ENCODE peak calls at places on chromosomes 5 and 9, in seven cellular contexts. L, H, P, N, O, W and I are unnamed samples.

GRCh38 chr5:56409331-56410190 is 176.4 kb upstream of the ANKRD55 start:
- DNase-seq in L (no peak), H (no peak), P (no peak), N (no peak), O (no peak), W (peak), I (no peak)

GRCh38 chr5:91469517-91470165 is 86.5 kb upstream of the ARRDC3 start:
- DNase-seq in L (no peak), H (peak), P (no peak), N (no peak), O (no peak), W (peak), I (no peak)

GRCh38 chr9:134889386-134890214 is 9.0 kb downstream of the FCN2 start:
- DNase-seq in L (no peak), H (no peak), P (peak), N (no peak), O (no peak), W (no peak), I (peak)

GRCh38 chr5:173868096-173868879 is 19.9 kb upstream of the CPEB4 start:
- DNase-seq in L (no peak), H (no peak), P (no peak), N (no peak), O (no peak), W (no peak), I (no peak)

GRCh38 chr9:7360513-7360912 is 439.1 kb downstream of the DMAC1 start:
- DNase-seq in L (no peak), H (peak), P (no peak), N (no peak), O (no peak), W (no peak), I (no peak)

GRCh38 chr5:74624501-74624900 is 16.0 kb downstream of the ENC1 start:
- DNase-seq in L (peak), H (no peak), P (no peak), N (no peak), O (no peak), W (no peak), I (no peak)

GRCh38 chr9:94030318-94031179 is 53.7 kb upstream of the PTPDC1 start:
- DNase-seq in L (peak), H (peak), P (peak), N (peak), O (peak), W (peak), I (peak)

GRCh38 chr5:31408814-31409213 is 123.1 kb downstream of the DROSHA start:
- DNase-seq in L (no peak), H (peak), P (no peak), N (no peak), O (no peak), W (no peak), I (no peak)

GRCh38 chr5:16819522-16820167 is 116.4 kb downstream of the MYO10 start:
- DNase-seq in L (no peak), H (no peak), P (no peak), N (no peak), O (no peak), W (no peak), I (no peak)

GRCh38 chr5:53779541-53779981 is 219.1 kb downstream of the NDUFS4 start:
- DNase-seq in L (peak), H (no peak), P (no peak), N (no peak), O (no peak), W (peak), I (no peak)

GRCh38 chr5:54835642-54836041 is 149.8 kb downstream of the ESM1 start:
- DNase-seq in L (no peak), H (no peak), P (no peak), N (no peak), O (no peak), W (no peak), I (no peak)

GRCh38 chr5:76787237-76787636 is 31.6 kb upstream of the F2RL1 start:
- DNase-seq in L (no peak), H (no peak), P (no peak), N (no peak), O (peak), W (peak), I (no peak)

GRCh38 chr9:130173462-130173876 is 1.3 kb downstream of the NCS1 start:
- DNase-seq in L (no peak), H (no peak), P (no peak), N (no peak), O (no peak), W (no peak), I (no peak)

GRCh38 chr5:133792683-133793082 is 175.7 kb downstream of the C5orf15 start:
- DNase-seq in L (no peak), H (no peak), P (no peak), N (no peak), O (no peak), W (no peak), I (no peak)

GRCh38 chr5:138032572-138033274 is at the start of gene FAM13B:
- DNase-seq in L (peak), H (peak), P (peak), N (peak), O (peak), W (peak), I (peak)

GRCh38 chr9:2242778-2243395 is 227.7 kb downstream of the SMARCA2 start:
- DNase-seq in L (no peak), H (no peak), P (no peak), N (no peak), O (no peak), W (no peak), I (no peak)

GRCh38 chr5:10338996-10339903 is 14.2 kb upstream of the MARCHF6 start:
- DNase-seq in L (no peak), H (no peak), P (no peak), N (no peak), O (no peak), W (no peak), I (no peak)

GRCh38 chr5:8953911-8954310 is 592.0 kb downstream of the SEMA5A start:
- DNase-seq in L (no peak), H (no peak), P (no peak), N (no peak), O (no peak), W (no peak), I (no peak)

GRCh38 chr9:137303893-137304382 is 1.9 kb upstream of the NRARP start:
- DNase-seq in L (peak), H (no peak), P (no peak), N (no peak), O (peak), W (no peak), I (no peak)

GRCh38 chr9:72038890-72039410 is 21.5 kb downstream of the C9orf57 start:
- DNase-seq in L (peak), H (peak), P (peak), N (peak), O (peak), W (peak), I (peak)

GRCh38 chr9:127953768-127954505 is 16.3 kb upstream of the DPM2 start:
- DNase-seq in L (peak), H (no peak), P (no peak), N (no peak), O (no peak), W (no peak), I (no peak)

GRCh38 chr9:109968702-109969450 is 188.9 kb downstream of the PALM2AKAP2 start:
- DNase-seq in L (no peak), H (no peak), P (no peak), N (no peak), O (no peak), W (peak), I (no peak)

GRCh38 chr5:39639618-39640078 is 214.9 kb upstream of the DAB2 start:
- DNase-seq in L (no peak), H (no peak), P (no peak), N (no peak), O (no peak), W (no peak), I (no peak)

GRCh38 chr9:26789959-26790358 is 102.6 kb downstream of the CAAP1 start:
- DNase-seq in L (no peak), H (no peak), P (no peak), N (no peak), O (no peak), W (no peak), I (no peak)

GRCh38 chr5:75037106-75037505 is 15.3 kb downstream of the GCNT4 start:
- DNase-seq in L (no peak), H (peak), P (no peak), N (no peak), O (no peak), W (no peak), I (no peak)

GRCh38 chr9:131676431-131676972 is 63.4 kb downstream of the RAPGEF1 start:
- DNase-seq in L (no peak), H (no peak), P (no peak), N (peak), O (no peak), W (no peak), I (no peak)

GRCh38 chr5:54401515-54401914 is 54.0 kb upstream of the HSPB3 start:
- DNase-seq in L (no peak), H (no peak), P (no peak), N (no peak), O (no peak), W (no peak), I (no peak)

GRCh38 chr9:22379272-22379671 is 67.4 kb upstream of the DMRTA1 start:
- DNase-seq in L (no peak), H (no peak), P (no peak), N (no peak), O (no peak), W (no peak), I (no peak)

GRCh38 chr5:78594946-78595921 is 53.3 kb downstream of the LHFPL2 start:
- DNase-seq in L (no peak), H (peak), P (no peak), N (no peak), O (no peak), W (peak), I (no peak)

GRCh38 chr9:135244751-135245221 is 157.3 kb downstream of the OLFM1 start:
- DNase-seq in L (peak), H (no peak), P (peak), N (no peak), O (peak), W (no peak), I (peak)

GRCh38 chr5:163503106-163504090 is 2.0 kb upstream of the MAT2B start:
- DNase-seq in L (peak), H (peak), P (peak), N (peak), O (peak), W (peak), I (peak)

GRCh38 chr9:121725008-121725795 is 73.8 kb downstream of the DAB2IP start:
- DNase-seq in L (peak), H (no peak), P (peak), N (no peak), O (peak), W (peak), I (no peak)

GRCh38 chr9:131839281-131840084 is 99.6 kb upstream of the RAPGEF1 start:
- DNase-seq in L (no peak), H (peak), P (no peak), N (peak), O (peak), W (no peak), I (no peak)

GRCh38 chr9:131678499-131679111 is 61.3 kb downstream of the RAPGEF1 start:
- DNase-seq in L (peak), H (peak), P (peak), N (peak), O (peak), W (peak), I (peak)

GRCh38 chr9:137441289-137441934 is at the start of gene ENTPD8:
- DNase-seq in L (peak), H (peak), P (peak), N (no peak), O (peak), W (no peak), I (peak)

GRCh38 chr5:91146221-91146620 is 236.9 kb downstream of the ARRDC3 start:
- DNase-seq in L (no peak), H (no peak), P (no peak), N (no peak), O (no peak), W (no peak), I (no peak)

GRCh38 chr5:115507682-115508081 is 36.9 kb downstream of the FEM1C start:
- DNase-seq in L (no peak), H (no peak), P (no peak), N (no peak), O (no peak), W (no peak), I (no peak)

GRCh38 chr5:103894882-103895281 is 332.3 kb upstream of the NUDT12 start:
- DNase-seq in L (no peak), H (no peak), P (no peak), N (no peak), O (no peak), W (no peak), I (no peak)

GRCh38 chr5:96487859-96488258 is 54.8 kb upstream of the PCSK1 start:
- DNase-seq in L (no peak), H (no peak), P (no peak), N (no peak), O (no peak), W (no peak), I (no peak)
- TF ChIP-seq CTCF in L (no peak), H (no peak), P (no peak), N (no peak), O (no peak), W (no peak), I (no peak)

GRCh38 chr9:125755340-125755739 is 8.2 kb downstream of the PBX3 start:
- DNase-seq in L (no peak), H (no peak), P (no peak), N (no peak), O (no peak), W (no peak), I (no peak)

GRCh38 chr9:125756499-125756898 is 9.3 kb downstream of the PBX3 start:
- DNase-seq in L (no peak), H (no peak), P (no peak), N (no peak), O (no peak), W (no peak), I (no peak)

GRCh38 chr9:125759812-125760134 is 12.6 kb downstream of the PBX3 start:
- DNase-seq in L (no peak), H (no peak), P (no peak), N (no peak), O (no peak), W (no peak), I (no peak)

GRCh38 chr9:125758986-125759811 is 12.0 kb downstream of the PBX3 start:
- DNase-seq in L (no peak), H (no peak), P (peak), N (no peak), O (no peak), W (peak), I (no peak)

GRCh38 chr9:125757834-125758233 is 10.7 kb downstream of the PBX3 start:
- DNase-seq in L (no peak), H (no peak), P (no peak), N (no peak), O (no peak), W (no peak), I (no peak)
- H3K27ac ChIP-seq in L (no peak), H (no peak), P (no peak), N (no peak), O (no peak), W (no peak), I (no peak)

DNA sequence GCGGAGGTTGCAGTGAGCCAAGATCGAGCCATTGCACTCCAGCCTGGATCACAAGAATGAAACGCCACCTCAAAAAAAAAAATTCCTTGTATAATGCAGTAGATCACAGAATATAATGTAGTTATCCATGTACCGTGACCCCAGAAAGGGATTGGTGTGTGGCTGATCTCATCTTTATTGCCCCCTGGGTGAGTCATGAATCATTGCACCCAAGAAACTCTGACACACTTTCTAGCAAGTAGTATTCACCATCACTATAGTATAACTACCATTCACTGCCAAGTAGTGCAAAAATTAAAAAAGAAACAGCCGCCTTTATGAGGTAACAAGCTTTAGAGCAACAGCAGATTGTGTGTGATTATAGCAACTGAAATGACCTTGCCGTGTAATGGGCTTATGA is 23.7 kb upstream of the ANKH start:
- DNase-seq in L (no peak), H (no peak), P (no peak), N (no peak), O (no peak), W (no peak), I (no peak)
- TF ChIP-seq CTCF in L (no peak), H (no peak), P (no peak), N (no peak), O (no peak), W (no peak), I (no peak)

GRCh38 chr5:179217356-179217755 is 127.9 kb downstream of the ADAMTS2 start:
- DNase-seq in L (no peak), H (no peak), P (no peak), N (no peak), O (no peak), W (no peak), I (no peak)

GRCh38 chr5:179219661-179220620 is 125.3 kb downstream of the ADAMTS2 start:
- DNase-seq in L (peak), H (no peak), P (peak), N (no peak), O (no peak), W (no peak), I (peak)

GRCh38 chr5:179220716-179221115 is 124.5 kb downstream of the ADAMTS2 start:
- DNase-seq in L (peak), H (no peak), P (peak), N (no peak), O (no peak), W (no peak), I (peak)

GRCh38 chr5:179217956-179218355 is 127.3 kb downstream of the ADAMTS2 start:
- DNase-seq in L (no peak), H (no peak), P (no peak), N (no peak), O (no peak), W (peak), I (no peak)

GRCh38 chr5:179218586-179219330 is 126.5 kb downstream of the ADAMTS2 start:
- DNase-seq in L (peak), H (no peak), P (no peak), N (no peak), O (no peak), W (no peak), I (no peak)
- H3K27ac ChIP-seq in L (no peak), H (no peak), P (no peak), N (no peak), O (no peak), W (no peak), I (no peak)

GRCh38 chr5:111550282-111551020 is 38.1 kb upstream of the STARD4 start:
- DNase-seq in L (peak), H (peak), P (peak), N (peak), O (peak), W (peak), I (peak)

GRCh38 chr5:111548992-111549649 is 36.8 kb upstream of the STARD4 start:
- DNase-seq in L (no peak), H (no peak), P (no peak), N (no peak), O (no peak), W (no peak), I (no peak)

GRCh38 chr5:111548312-111548930 is 36.1 kb upstream of the STARD4 start:
- DNase-seq in L (no peak), H (no peak), P (no peak), N (no peak), O (no peak), W (no peak), I (no peak)

DNA sequence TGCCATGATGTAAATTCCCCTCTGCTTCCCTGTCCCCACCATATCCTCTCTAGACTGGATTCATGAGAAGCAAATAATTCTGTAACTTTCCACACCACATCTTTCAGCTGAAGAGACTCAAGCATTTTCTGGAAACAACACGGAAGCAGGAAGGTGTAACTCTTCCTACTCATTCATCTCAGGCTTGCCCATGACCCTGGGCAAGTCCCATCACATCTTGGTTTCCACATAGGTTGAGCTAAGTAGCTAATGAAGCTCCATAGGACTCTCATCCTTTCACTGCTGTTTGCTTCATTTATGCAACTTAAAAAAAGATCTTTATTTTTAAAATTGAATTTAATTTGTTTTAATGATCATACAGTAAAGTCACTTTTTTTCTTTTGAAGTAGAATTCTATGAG is 32.7 kb upstream of the STARD4 start:
- DNase-seq in L (no peak), H (no peak), P (no peak), N (no peak), O (no peak), W (no peak), I (no peak)
- TF ChIP-seq CTCF in L (no peak), H (no peak), P (no peak), N (no peak), O (no peak), W (no peak), I (no peak)

DNA sequence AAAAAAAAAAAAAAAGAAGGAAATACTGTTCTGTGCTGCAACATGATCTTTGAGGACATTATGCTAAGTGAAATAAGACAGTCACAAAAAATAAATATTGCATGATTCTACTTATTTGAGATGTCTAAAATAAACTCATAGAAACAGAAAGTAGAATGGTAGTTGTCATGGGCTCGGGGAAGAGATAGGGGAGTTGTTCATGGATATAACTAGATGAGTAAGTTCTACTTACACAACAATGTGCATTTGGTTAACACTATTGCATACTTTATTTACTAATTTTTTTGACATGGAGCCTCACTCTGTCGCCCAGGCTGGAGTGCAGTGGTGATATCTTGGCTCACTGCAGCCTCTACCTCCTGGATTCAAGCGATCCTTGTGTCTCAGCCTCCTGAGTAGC is 15.2 kb downstream of the MAML1 start:
- DNase-seq in L (no peak), H (no peak), P (no peak), N (no peak), O (no peak), W (no peak), I (no peak)
- H3K27ac ChIP-seq in L (no peak), H (no peak), P (no peak), N (no peak), O (no peak), W (no peak), I (no peak)

GRCh38 chr9:118595719-118596305 is 773.4 kb downstream of the BRINP1 start:
- DNase-seq in L (no peak), H (no peak), P (no peak), N (no peak), O (no peak), W (peak), I (no peak)
- TF ChIP-seq CTCF in L (peak), H (no peak), P (peak), N (no peak), O (peak), W (peak), I (peak)

GRCh38 chr9:13568851-13569618 is 289.5 kb upstream of the MPDZ start:
- DNase-seq in L (no peak), H (no peak), P (no peak), N (no peak), O (peak), W (no peak), I (peak)
- H3K27ac ChIP-seq in L (peak), H (no peak), P (peak), N (no peak), O (peak), W (peak), I (no peak)

GRCh38 chr5:2981035-2981434 is 229.6 kb upstream of the IRX2 start:
- DNase-seq in L (no peak), H (no peak), P (no peak), N (no peak), O (no peak), W (no peak), I (no peak)

GRCh38 chr5:2986301-2986700 is 234.8 kb upstream of the IRX2 start:
- DNase-seq in L (no peak), H (no peak), P (no peak), N (no peak), O (no peak), W (no peak), I (no peak)

GRCh38 chr5:2985718-2986117 is 234.2 kb upstream of the IRX2 start:
- DNase-seq in L (no peak), H (no peak), P (no peak), N (no peak), O (no peak), W (no peak), I (no peak)

DNA sequence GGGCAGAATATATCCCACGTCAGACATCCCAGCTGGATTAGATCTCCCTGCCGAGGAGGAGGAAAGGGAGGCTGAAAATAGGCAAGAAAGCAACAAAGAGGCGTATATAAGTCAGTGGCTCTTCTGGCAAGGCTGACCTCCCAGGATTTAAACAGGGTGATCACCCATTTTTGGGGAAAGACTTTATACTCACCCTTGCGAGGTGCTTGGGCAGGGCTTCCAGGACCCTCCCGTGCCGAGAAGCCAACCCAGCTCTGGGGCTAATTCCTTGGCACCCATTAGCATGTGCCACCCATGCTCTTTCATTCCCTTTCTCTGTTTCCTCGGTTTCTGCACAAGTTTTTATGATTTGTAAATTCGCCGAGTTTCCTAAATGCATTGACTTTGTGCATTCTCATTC is 230.2 kb upstream of the IRX2 start:
- DNase-seq in L (no peak), H (no peak), P (no peak), N (no peak), O (no peak), W (no peak), I (no peak)
- TF ChIP-seq CTCF in L (no peak), H (no peak), P (no peak), N (no peak), O (no peak), W (no peak), I (no peak)